ENCODE peak calls at places on chromosomes 3 and 15, in eight cellular contexts. M is Ammon's horn; H is cardiac muscle cell; X is stimulated activated CD4-positive, alpha-beta T cell treated with anti-CD3 and anti-CD28 coated beads, Interleukin-12 subunit alpha, Interleukin-12 subunit beta, amount 100 ng/mL, for 4 hours; P is NCI-H748 treated with DMSO at 0.1 percent for 48 hours; B is Right ventricle myocardium superior; F is GM19239; J is OCI-M1. I is an unnamed sample.
A peak's percentile ranks its signal among the peaks of the same experiment; 100 is the strongest.

GRCh38 chr15:85142324-85142723 is 160.7 kb downstream of the PDE8A start:
- DNase-seq in J (no peak), M (no peak), H (peak; percentile 45), F (no peak), X (no peak), B (no peak), P (no peak), I (peak; percentile 70)

GRCh38 chr3:87503901-87504498 is 227.6 kb upstream of the POU1F1 start:
- DNase-seq in X (no peak), B (no peak), P (peak; percentile 27), F (peak; percentile 7), J (peak; percentile 63), H (peak; percentile 59), M (peak; percentile 15), I (peak; percentile 18)

GRCh38 chr15:58510715-58511465 is 79.1 kb downstream of the LIPC start:
- DNase-seq in H (peak; percentile 43), B (no peak), M (no peak), J (no peak), P (no peak), F (no peak), X (no peak), I (peak; percentile 17)

GRCh38 chr3:52787672-52788625 is 6.6 kb upstream of the ITIH3 start:
- DNase-seq in H (no peak), M (no peak), J (no peak), P (no peak), X (no peak), B (peak; percentile 31), F (no peak), I (no peak)

GRCh38 chr3:185021326-185021725 is 131.5 kb downstream of the C3orf70 start:
- DNase-seq in J (no peak), F (no peak), B (no peak), H (no peak), X (no peak), P (no peak), M (no peak), I (peak; percentile 23)

GRCh38 chr15:39461536-39462140 is 119.2 kb upstream of the THBS1 start:
- DNase-seq in J (no peak), P (no peak), F (no peak), B (peak; percentile 78), H (peak; percentile 58), X (no peak), M (no peak), I (peak; percentile 54)

GRCh38 chr3:10289077-10289476 is 3.7 kb downstream of the GHRL start:
- DNase-seq in B (no peak), F (no peak), J (no peak), M (no peak), P (no peak), X (no peak), H (no peak), I (no peak)

GRCh38 chr15:81006124-81006523 is 5.4 kb downstream of the TLNRD1 start:
- DNase-seq in B (no peak), J (no peak), H (no peak), P (no peak), F (no peak), M (no peak), X (no peak), I (no peak)

GRCh38 chr15:40960926-40961325 is 7.7 kb downstream of the CHAC1 start:
- DNase-seq in B (no peak), M (no peak), X (no peak), F (no peak), J (no peak), H (no peak), P (no peak), I (no peak)

GRCh38 chr3:153319691-153320552 is 157.9 kb downstream of the RAP2B start:
- DNase-seq in X (no peak), F (no peak), H (no peak), B (no peak), P (no peak), J (peak; percentile 25), M (no peak), I (no peak)

GRCh38 chr15:36605626-36606263 is 26.3 kb downstream of the CDIN1 start:
- DNase-seq in F (no peak), M (no peak), P (peak; percentile 10), X (no peak), B (no peak), H (no peak), J (no peak), I (no peak)

GRCh38 chr3:175564335-175564734 is 705.2 kb downstream of the NAALADL2 start:
- DNase-seq in X (no peak), J (no peak), F (no peak), H (peak; percentile 9), B (no peak), M (no peak), P (no peak), I (no peak)

GRCh38 chr3:121957674-121958419 is 63.6 kb downstream of the SLC15A2 start:
- DNase-seq in P (no peak), F (no peak), X (no peak), M (peak; percentile 74), J (no peak), B (no peak), H (no peak), I (no peak)

GRCh38 chr15:93485922-93486327 is 396.9 kb upstream of the RGMA start:
- DNase-seq in X (no peak), H (no peak), B (peak; percentile 76), F (no peak), P (peak; percentile 47), J (no peak), M (no peak), I (no peak)

GRCh38 chr3:143716731-143717130 is 131.5 kb downstream of the SLC9A9 start:
- DNase-seq in P (no peak), H (no peak), J (no peak), X (no peak), F (no peak), B (no peak), M (no peak), I (no peak)

GRCh38 chr3:144652573-144652972 is 681.0 kb downstream of the DIPK2A start:
- DNase-seq in M (no peak), B (no peak), F (no peak), H (peak; percentile 54), X (no peak), J (no peak), P (no peak), I (no peak)

GRCh38 chr3:115670911-115671310 is 47.6 kb downstream of the GAP43 start:
- DNase-seq in B (no peak), X (no peak), J (no peak), M (no peak), F (no peak), P (no peak), H (no peak), I (no peak)

GRCh38 chr15:39497016-39497758 is 83.7 kb upstream of the THBS1 start:
- DNase-seq in B (no peak), P (no peak), M (no peak), X (no peak), H (no peak), F (no peak), J (no peak), I (no peak)

GRCh38 chr3:107184375-107184774 is 192.9 kb upstream of the CCDC54 start:
- DNase-seq in J (no peak), B (no peak), M (no peak), F (no peak), H (no peak), X (no peak), P (no peak), I (peak; percentile 16)

GRCh38 chr3:127264292-127264691 is 23.6 kb downstream of the PRR20G start:
- DNase-seq in X (no peak), B (no peak), F (no peak), J (no peak), M (no peak), P (no peak), H (peak; percentile 3), I (no peak)

GRCh38 chr15:67033012-67033411 is 32.4 kb upstream of the SMAD3 start:
- DNase-seq in B (no peak), J (no peak), M (no peak), F (no peak), X (peak; percentile 14), P (no peak), H (no peak), I (no peak)

GRCh38 chr3:133467780-133468179 is 67.9 kb downstream of the BFSP2 start:
- DNase-seq in F (no peak), M (no peak), H (no peak), B (no peak), P (no peak), X (no peak), J (no peak), I (no peak)

GRCh38 chr3:31106204-31106603 is 211.7 kb upstream of the GADL1 start:
- DNase-seq in J (peak; percentile 41), M (no peak), F (no peak), H (peak; percentile 66), B (no peak), P (no peak), X (no peak), I (peak; percentile 90)

GRCh38 chr15:94119923-94120775 is 111.2 kb upstream of the MCTP2 start:
- DNase-seq in F (peak; percentile 31), P (peak; percentile 74), X (no peak), M (peak; percentile 91), H (peak; percentile 87), J (peak; percentile 88), B (peak; percentile 42), I (peak; percentile 90)

GRCh38 chr15:28944286-28944685 is 58.5 kb downstream of the APBA2 start:
- DNase-seq in H (no peak), X (no peak), M (no peak), J (no peak), F (no peak), B (no peak), P (no peak), I (no peak)

GRCh38 chr15:78944669-78945407 is at the start of gene CTSH:
- DNase-seq in H (peak; percentile 65), P (peak; percentile 44), B (peak; percentile 89), X (peak; percentile 77), J (peak; percentile 84), F (peak; percentile 70), M (peak; percentile 84), I (peak; percentile 13)

GRCh38 chr15:33742807-33743206 is 225.5 kb upstream of the CHRM5 start:
- DNase-seq in J (no peak), B (no peak), M (peak; percentile 20), P (no peak), H (peak; percentile 44), F (no peak), X (no peak), I (peak; percentile 24)

GRCh38 chr3:58868101-58868779 is 181.6 kb downstream of the CFAP20DC start:
- DNase-seq in J (peak; percentile 60), M (no peak), F (peak; percentile 21), B (no peak), P (no peak), H (no peak), X (no peak), I (no peak)

GRCh38 chr3:70849911-70850699 is 537.7 kb upstream of the MDFIC2 start:
- DNase-seq in X (no peak), F (no peak), P (no peak), H (peak; percentile 95), M (no peak), B (no peak), J (no peak), I (peak; percentile 91)

GRCh38 chr3:114213669-114214541 is 23.5 kb downstream of the ZNF80 start:
- DNase-seq in J (peak; percentile 76), X (peak; percentile 53), B (no peak), M (peak; percentile 39), F (peak; percentile 44), P (peak; percentile 9), H (peak; percentile 60), I (peak; percentile 65)

GRCh38 chr15:80445300-80446041 is 41.3 kb downstream of the ARNT2 start:
- DNase-seq in H (no peak), M (no peak), X (no peak), F (no peak), J (no peak), P (no peak), B (no peak), I (no peak)

GRCh38 chr3:109927161-109927560 is 589.8 kb upstream of the DPPA4 start:
- DNase-seq in M (no peak), B (no peak), J (peak; percentile 15), P (no peak), X (no peak), H (peak; percentile 90), F (no peak), I (peak; percentile 98)

GRCh38 chr15:57283774-57284508 is 92.4 kb upstream of the CGNL1 start:
- DNase-seq in B (no peak), X (no peak), P (no peak), H (peak; percentile 71), F (no peak), J (peak; percentile 75), M (no peak), I (no peak)

GRCh38 chr3:119347036-119347435 is 52.9 kb downstream of the ARHGAP31 start:
- DNase-seq in M (no peak), F (no peak), B (no peak), X (no peak), H (no peak), J (no peak), P (no peak), I (no peak)

I was measured in fibroblast of lung.